ENCODE peak calls at places on chromosomes 4 and X, in seven cellular contexts. One of them, this sample, is unnamed.

GRCh38 chrX:68650491-68650890 is 3.0 kb downstream of the STARD8 start:
- DNase-seq in lung: no peak
- DNase-seq in stimulated activated naive CD8-positive, alpha-beta T cell treated with anti-CD3 and anti-CD28 coated beads, Interleukin-15, Interleukin-2, amounts not matched to agents 100 U/mL and 50 U/mL, for 24 hours: no peak
- DNase-seq in stomach: no peak
- DNase-seq in stimulated activated CD4-positive, alpha-beta T cell treated with anti-CD3 and anti-CD28 coated beads, Interleukin-1b, Interleukin-23, amount 100 ng/mL, for 4 hours: no peak
- DNase-seq in fibroblast of mammary gland: peak; percentile 70
- DNase-seq in lower lobe of right lung: no peak
- DNase-seq in this sample: no peak

GRCh38 chrX:48937065-48937907 is 18.5 kb upstream of the PIM2 start:
- DNase-seq in stomach: peak; percentile 72
- DNase-seq in stimulated activated CD4-positive, alpha-beta T cell treated with anti-CD3 and anti-CD28 coated beads, Interleukin-1b, Interleukin-23, amount 100 ng/mL, for 4 hours: peak; percentile 68
- DNase-seq in stimulated activated naive CD8-positive, alpha-beta T cell treated with anti-CD3 and anti-CD28 coated beads, Interleukin-15, Interleukin-2, amounts not matched to agents 100 U/mL and 50 U/mL, for 24 hours: peak; percentile 88
- DNase-seq in lower lobe of right lung: peak; percentile 84
- DNase-seq in fibroblast of mammary gland: peak; percentile 23
- DNase-seq in lung: peak; percentile 68
- DNase-seq in this sample: peak; percentile 85

GRCh38 chr4:113169368-113169767 is 119.9 kb downstream of the ANK2 start:
- DNase-seq in stimulated activated CD4-positive, alpha-beta T cell treated with anti-CD3 and anti-CD28 coated beads, Interleukin-1b, Interleukin-23, amount 100 ng/mL, for 4 hours: no peak
- DNase-seq in stimulated activated naive CD8-positive, alpha-beta T cell treated with anti-CD3 and anti-CD28 coated beads, Interleukin-15, Interleukin-2, amounts not matched to agents 100 U/mL and 50 U/mL, for 24 hours: no peak
- DNase-seq in lung: no peak
- DNase-seq in lower lobe of right lung: no peak
- DNase-seq in fibroblast of mammary gland: no peak
- DNase-seq in stomach: no peak
- DNase-seq in this sample: no peak

GRCh38 chr4:72701987-72702819 is 133.2 kb upstream of the ADAMTS3 start:
- DNase-seq in stomach: peak; percentile 28
- DNase-seq in lung: no peak
- DNase-seq in lower lobe of right lung: no peak
- DNase-seq in stimulated activated naive CD8-positive, alpha-beta T cell treated with anti-CD3 and anti-CD28 coated beads, Interleukin-15, Interleukin-2, amounts not matched to agents 100 U/mL and 50 U/mL, for 24 hours: peak; percentile 27
- DNase-seq in stimulated activated CD4-positive, alpha-beta T cell treated with anti-CD3 and anti-CD28 coated beads, Interleukin-1b, Interleukin-23, amount 100 ng/mL, for 4 hours: no peak
- DNase-seq in fibroblast of mammary gland: peak; percentile 70
- DNase-seq in this sample: no peak

GRCh38 chrX:154734101-154734781 is 16.6 kb downstream of the GAB3 start:
- DNase-seq in stimulated activated CD4-positive, alpha-beta T cell treated with anti-CD3 and anti-CD28 coated beads, Interleukin-1b, Interleukin-23, amount 100 ng/mL, for 4 hours: no peak
- DNase-seq in lower lobe of right lung: peak; percentile 59
- DNase-seq in stomach: no peak
- DNase-seq in lung: peak; percentile 49
- DNase-seq in stimulated activated naive CD8-positive, alpha-beta T cell treated with anti-CD3 and anti-CD28 coated beads, Interleukin-15, Interleukin-2, amounts not matched to agents 100 U/mL and 50 U/mL, for 24 hours: peak; percentile 18
- DNase-seq in fibroblast of mammary gland: peak; percentile 86
- DNase-seq in this sample: no peak

GRCh38 chrX:18574591-18574990 is 97.3 kb downstream of the RS1 start:
- DNase-seq in stimulated activated CD4-positive, alpha-beta T cell treated with anti-CD3 and anti-CD28 coated beads, Interleukin-1b, Interleukin-23, amount 100 ng/mL, for 4 hours: no peak
- DNase-seq in stimulated activated naive CD8-positive, alpha-beta T cell treated with anti-CD3 and anti-CD28 coated beads, Interleukin-15, Interleukin-2, amounts not matched to agents 100 U/mL and 50 U/mL, for 24 hours: no peak
- DNase-seq in lower lobe of right lung: no peak
- DNase-seq in fibroblast of mammary gland: peak; percentile 74
- DNase-seq in lung: no peak
- DNase-seq in stomach: no peak
- DNase-seq in this sample: no peak

GRCh38 chrX:73561791-73562190 is 1.2 kb upstream of the CHIC1 start:
- DNase-seq in lung: no peak
- DNase-seq in stimulated activated CD4-positive, alpha-beta T cell treated with anti-CD3 and anti-CD28 coated beads, Interleukin-1b, Interleukin-23, amount 100 ng/mL, for 4 hours: no peak
- DNase-seq in stimulated activated naive CD8-positive, alpha-beta T cell treated with anti-CD3 and anti-CD28 coated beads, Interleukin-15, Interleukin-2, amounts not matched to agents 100 U/mL and 50 U/mL, for 24 hours: no peak
- DNase-seq in lower lobe of right lung: no peak
- DNase-seq in stomach: no peak
- DNase-seq in fibroblast of mammary gland: peak; percentile 6
- DNase-seq in this sample: no peak

GRCh38 chrX:69097451-69098236 is 67.6 kb downstream of the PJA1 start:
- DNase-seq in stimulated activated naive CD8-positive, alpha-beta T cell treated with anti-CD3 and anti-CD28 coated beads, Interleukin-15, Interleukin-2, amounts not matched to agents 100 U/mL and 50 U/mL, for 24 hours: no peak
- DNase-seq in stomach: no peak
- DNase-seq in stimulated activated CD4-positive, alpha-beta T cell treated with anti-CD3 and anti-CD28 coated beads, Interleukin-1b, Interleukin-23, amount 100 ng/mL, for 4 hours: no peak
- DNase-seq in fibroblast of mammary gland: no peak
- DNase-seq in lower lobe of right lung: no peak
- DNase-seq in lung: no peak
- DNase-seq in this sample: no peak

GRCh38 chr4:20249333-20249732 is 2.4 kb upstream of the SLIT2 start:
- DNase-seq in stimulated activated CD4-positive, alpha-beta T cell treated with anti-CD3 and anti-CD28 coated beads, Interleukin-1b, Interleukin-23, amount 100 ng/mL, for 4 hours: no peak
- DNase-seq in stimulated activated naive CD8-positive, alpha-beta T cell treated with anti-CD3 and anti-CD28 coated beads, Interleukin-15, Interleukin-2, amounts not matched to agents 100 U/mL and 50 U/mL, for 24 hours: no peak
- DNase-seq in lung: no peak
- DNase-seq in fibroblast of mammary gland: peak; percentile 74
- DNase-seq in stomach: no peak
- DNase-seq in lower lobe of right lung: no peak
- DNase-seq in this sample: no peak

GRCh38 chr4:37934096-37934495 is 26.1 kb upstream of the PTTG2 start:
- DNase-seq in stimulated activated naive CD8-positive, alpha-beta T cell treated with anti-CD3 and anti-CD28 coated beads, Interleukin-15, Interleukin-2, amounts not matched to agents 100 U/mL and 50 U/mL, for 24 hours: no peak
- DNase-seq in fibroblast of mammary gland: no peak
- DNase-seq in stomach: no peak
- DNase-seq in lower lobe of right lung: no peak
- DNase-seq in stimulated activated CD4-positive, alpha-beta T cell treated with anti-CD3 and anti-CD28 coated beads, Interleukin-1b, Interleukin-23, amount 100 ng/mL, for 4 hours: no peak
- DNase-seq in lung: no peak
- DNase-seq in this sample: no peak

GRCh38 chr4:77818667-77819408 is at the start of gene CNOT6L:
- DNase-seq in lung: peak; percentile 46
- DNase-seq in fibroblast of mammary gland: peak; percentile 68
- DNase-seq in stimulated activated naive CD8-positive, alpha-beta T cell treated with anti-CD3 and anti-CD28 coated beads, Interleukin-15, Interleukin-2, amounts not matched to agents 100 U/mL and 50 U/mL, for 24 hours: peak; percentile 80
- DNase-seq in stimulated activated CD4-positive, alpha-beta T cell treated with anti-CD3 and anti-CD28 coated beads, Interleukin-1b, Interleukin-23, amount 100 ng/mL, for 4 hours: peak; percentile 71
- DNase-seq in lower lobe of right lung: peak; percentile 92
- DNase-seq in stomach: peak; percentile 79
- DNase-seq in this sample: peak; percentile 56

GRCh38 chrX:44036336-44036735 is 63.1 kb upstream of the NDP start:
- DNase-seq in fibroblast of mammary gland: peak; percentile 70
- DNase-seq in lower lobe of right lung: no peak
- DNase-seq in lung: no peak
- DNase-seq in stomach: no peak
- DNase-seq in stimulated activated naive CD8-positive, alpha-beta T cell treated with anti-CD3 and anti-CD28 coated beads, Interleukin-15, Interleukin-2, amounts not matched to agents 100 U/mL and 50 U/mL, for 24 hours: no peak
- DNase-seq in stimulated activated CD4-positive, alpha-beta T cell treated with anti-CD3 and anti-CD28 coated beads, Interleukin-1b, Interleukin-23, amount 100 ng/mL, for 4 hours: no peak
- DNase-seq in this sample: no peak

GRCh38 chr4:138898282-138898681 is 117.3 kb upstream of the NOCT start:
- DNase-seq in stimulated activated naive CD8-positive, alpha-beta T cell treated with anti-CD3 and anti-CD28 coated beads, Interleukin-15, Interleukin-2, amounts not matched to agents 100 U/mL and 50 U/mL, for 24 hours: no peak
- DNase-seq in fibroblast of mammary gland: peak; percentile 22
- DNase-seq in stomach: no peak
- DNase-seq in lung: no peak
- DNase-seq in lower lobe of right lung: no peak
- DNase-seq in stimulated activated CD4-positive, alpha-beta T cell treated with anti-CD3 and anti-CD28 coated beads, Interleukin-1b, Interleukin-23, amount 100 ng/mL, for 4 hours: no peak
- DNase-seq in this sample: no peak

GRCh38 chrX:153974003-153974725 is 1.6 kb downstream of the TMEM187 start:
- DNase-seq in lung: no peak
- DNase-seq in fibroblast of mammary gland: no peak
- DNase-seq in stimulated activated CD4-positive, alpha-beta T cell treated with anti-CD3 and anti-CD28 coated beads, Interleukin-1b, Interleukin-23, amount 100 ng/mL, for 4 hours: no peak
- DNase-seq in lower lobe of right lung: no peak
- DNase-seq in stimulated activated naive CD8-positive, alpha-beta T cell treated with anti-CD3 and anti-CD28 coated beads, Interleukin-15, Interleukin-2, amounts not matched to agents 100 U/mL and 50 U/mL, for 24 hours: peak; percentile 17
- DNase-seq in stomach: no peak
- DNase-seq in this sample: no peak

GRCh38 chr4:3786196-3786869 is 20.1 kb downstream of the ADRA2C start:
- DNase-seq in lower lobe of right lung: no peak
- DNase-seq in stomach: peak; percentile 34
- DNase-seq in stimulated activated naive CD8-positive, alpha-beta T cell treated with anti-CD3 and anti-CD28 coated beads, Interleukin-15, Interleukin-2, amounts not matched to agents 100 U/mL and 50 U/mL, for 24 hours: no peak
- DNase-seq in lung: no peak
- DNase-seq in fibroblast of mammary gland: no peak
- DNase-seq in stimulated activated CD4-positive, alpha-beta T cell treated with anti-CD3 and anti-CD28 coated beads, Interleukin-1b, Interleukin-23, amount 100 ng/mL, for 4 hours: no peak
- DNase-seq in this sample: no peak

GRCh38 chr4:29948451-29948850 is 771.7 kb upstream of the PCDH7 start:
- DNase-seq in lower lobe of right lung: no peak
- DNase-seq in stomach: no peak
- DNase-seq in lung: no peak
- DNase-seq in stimulated activated naive CD8-positive, alpha-beta T cell treated with anti-CD3 and anti-CD28 coated beads, Interleukin-15, Interleukin-2, amounts not matched to agents 100 U/mL and 50 U/mL, for 24 hours: no peak
- DNase-seq in stimulated activated CD4-positive, alpha-beta T cell treated with anti-CD3 and anti-CD28 coated beads, Interleukin-1b, Interleukin-23, amount 100 ng/mL, for 4 hours: no peak
- DNase-seq in fibroblast of mammary gland: no peak
- DNase-seq in this sample: no peak

GRCh38 chrX:129115935-129116334 is 407.4 kb downstream of the SMARCA1 start:
- DNase-seq in fibroblast of mammary gland: no peak
- DNase-seq in lung: no peak
- DNase-seq in lower lobe of right lung: no peak
- DNase-seq in stomach: no peak
- DNase-seq in stimulated activated CD4-positive, alpha-beta T cell treated with anti-CD3 and anti-CD28 coated beads, Interleukin-1b, Interleukin-23, amount 100 ng/mL, for 4 hours: no peak
- DNase-seq in stimulated activated naive CD8-positive, alpha-beta T cell treated with anti-CD3 and anti-CD28 coated beads, Interleukin-15, Interleukin-2, amounts not matched to agents 100 U/mL and 50 U/mL, for 24 hours: no peak
- DNase-seq in this sample: no peak

GRCh38 chrX:6849711-6850415 is 297.6 kb upstream of the STS start:
- DNase-seq in stimulated activated CD4-positive, alpha-beta T cell treated with anti-CD3 and anti-CD28 coated beads, Interleukin-1b, Interleukin-23, amount 100 ng/mL, for 4 hours: no peak
- DNase-seq in fibroblast of mammary gland: no peak
- DNase-seq in lower lobe of right lung: no peak
- DNase-seq in stimulated activated naive CD8-positive, alpha-beta T cell treated with anti-CD3 and anti-CD28 coated beads, Interleukin-15, Interleukin-2, amounts not matched to agents 100 U/mL and 50 U/mL, for 24 hours: no peak
- DNase-seq in lung: no peak
- DNase-seq in stomach: no peak
- DNase-seq in this sample: no peak

GRCh38 chr4:4384837-4385236 is 2.1 kb upstream of the NSG1 start:
- DNase-seq in lung: no peak
- DNase-seq in fibroblast of mammary gland: peak; percentile 26
- DNase-seq in stimulated activated naive CD8-positive, alpha-beta T cell treated with anti-CD3 and anti-CD28 coated beads, Interleukin-15, Interleukin-2, amounts not matched to agents 100 U/mL and 50 U/mL, for 24 hours: peak; percentile 29
- DNase-seq in stomach: no peak
- DNase-seq in lower lobe of right lung: no peak
- DNase-seq in stimulated activated CD4-positive, alpha-beta T cell treated with anti-CD3 and anti-CD28 coated beads, Interleukin-1b, Interleukin-23, amount 100 ng/mL, for 4 hours: no peak
- DNase-seq in this sample: no peak

GRCh38 chr4:127421418-127421817 is 211.3 kb upstream of the INTU start:
- DNase-seq in fibroblast of mammary gland: peak; percentile 9
- DNase-seq in stimulated activated CD4-positive, alpha-beta T cell treated with anti-CD3 and anti-CD28 coated beads, Interleukin-1b, Interleukin-23, amount 100 ng/mL, for 4 hours: no peak
- DNase-seq in lung: no peak
- DNase-seq in lower lobe of right lung: no peak
- DNase-seq in stomach: no peak
- DNase-seq in stimulated activated naive CD8-positive, alpha-beta T cell treated with anti-CD3 and anti-CD28 coated beads, Interleukin-15, Interleukin-2, amounts not matched to agents 100 U/mL and 50 U/mL, for 24 hours: no peak
- DNase-seq in this sample: no peak

GRCh38 chr4:34170941-34171340 is 2073.4 kb downstream of the ARAP2 start:
- DNase-seq in stimulated activated CD4-positive, alpha-beta T cell treated with anti-CD3 and anti-CD28 coated beads, Interleukin-1b, Interleukin-23, amount 100 ng/mL, for 4 hours: no peak
- DNase-seq in stimulated activated naive CD8-positive, alpha-beta T cell treated with anti-CD3 and anti-CD28 coated beads, Interleukin-15, Interleukin-2, amounts not matched to agents 100 U/mL and 50 U/mL, for 24 hours: no peak
- DNase-seq in stomach: no peak
- DNase-seq in fibroblast of mammary gland: peak; percentile 63
- DNase-seq in lower lobe of right lung: no peak
- DNase-seq in lung: no peak
- DNase-seq in this sample: no peak

GRCh38 chrX:31233941-31234496 is 162.2 kb upstream of the FTHL17 start:
- DNase-seq in lung: no peak
- DNase-seq in fibroblast of mammary gland: no peak
- DNase-seq in stimulated activated CD4-positive, alpha-beta T cell treated with anti-CD3 and anti-CD28 coated beads, Interleukin-1b, Interleukin-23, amount 100 ng/mL, for 4 hours: no peak
- DNase-seq in stomach: no peak
- DNase-seq in stimulated activated naive CD8-positive, alpha-beta T cell treated with anti-CD3 and anti-CD28 coated beads, Interleukin-15, Interleukin-2, amounts not matched to agents 100 U/mL and 50 U/mL, for 24 hours: no peak
- DNase-seq in lower lobe of right lung: no peak
- DNase-seq in this sample: no peak

GRCh38 chrX:46849933-46850332 is 13.1 kb downstream of the RP2 start:
- DNase-seq in stomach: no peak
- DNase-seq in stimulated activated CD4-positive, alpha-beta T cell treated with anti-CD3 and anti-CD28 coated beads, Interleukin-1b, Interleukin-23, amount 100 ng/mL, for 4 hours: no peak
- DNase-seq in lung: no peak
- DNase-seq in fibroblast of mammary gland: peak; percentile 64
- DNase-seq in lower lobe of right lung: no peak
- DNase-seq in stimulated activated naive CD8-positive, alpha-beta T cell treated with anti-CD3 and anti-CD28 coated beads, Interleukin-15, Interleukin-2, amounts not matched to agents 100 U/mL and 50 U/mL, for 24 hours: no peak
- DNase-seq in this sample: no peak

This sample was measured in activated naive CD4-positive, alpha-beta T cell.